ENCODE peak calls at places on chromosomes 5 and 9, in eight cellular contexts. N is effector memory CD8-positive, alpha-beta T cell; K is HS-5; A is germinal center; Z is activated T-cell treated with anti-CD3 and anti-CD28 coated beads, Interleukin-2, amount 50 U/mL, for 24 hours; P is sciatic nerve; G is SHP77 treated with DMSO at 0.1 percent for 48 hours; D is NCI-H1105 treated with DMSO at 0.1 percent for 48 hours. C is an unnamed sample.

GRCh38 chr5:10756539-10756938 is 4.5 kb downstream of the DAP start:
- DNase-seq in N (no peak), K (peak), A (no peak), Z (no peak), P (no peak), G (no peak), D (no peak), C (no peak)

GRCh38 chr5:131630963-131631350 is 4.1 kb downstream of the RAPGEF6 start:
- DNase-seq in N (no peak), K (no peak), A (no peak), Z (no peak), P (no peak), G (no peak), D (no peak), C (no peak)

GRCh38 chr9:134065720-134066419 is 2.0 kb downstream of the BRD3 start:
- DNase-seq in N (peak), K (no peak), A (peak), Z (peak), P (peak), G (no peak), D (no peak), C (peak)

GRCh38 chr9:38642951-38643350 is 22.6 kb upstream of the ANKRD18A start:
- DNase-seq in N (no peak), K (no peak), A (no peak), Z (no peak), P (no peak), G (no peak), D (no peak), C (no peak)

GRCh38 chr5:176778921-176779465 is 31.4 kb upstream of the UNC5A start:
- DNase-seq in N (no peak), K (no peak), A (no peak), Z (peak), P (peak), G (no peak), D (no peak), C (no peak)

GRCh38 chr9:96130970-96131369 is 171.0 kb downstream of the HSD17B3 start:
- DNase-seq in N (no peak), K (no peak), A (no peak), Z (no peak), P (no peak), G (no peak), D (no peak), C (no peak)

GRCh38 chr5:151751091-151751490 is 7.3 kb downstream of the ATOX1 start:
- DNase-seq in N (no peak), K (no peak), A (no peak), Z (no peak), P (no peak), G (no peak), D (no peak), C (no peak)

GRCh38 chr5:112317866-112318265 is 101.2 kb downstream of the EPB41L4A start:
- DNase-seq in N (no peak), K (no peak), A (no peak), Z (no peak), P (no peak), G (no peak), D (no peak), C (no peak)

GRCh38 chr5:33313150-33313549 is 127.6 kb upstream of the TARS1 start:
- DNase-seq in N (no peak), K (peak), A (no peak), Z (no peak), P (no peak), G (peak), D (no peak), C (no peak)

GRCh38 chr9:73183917-73184861 is 32.5 kb downstream of the ANXA1 start:
- DNase-seq in N (no peak), K (no peak), A (peak), Z (no peak), P (no peak), G (no peak), D (peak), C (no peak)

GRCh38 chr9:32434892-32435291 is 50.4 kb downstream of the ACO1 start:
- DNase-seq in N (no peak), K (no peak), A (no peak), Z (no peak), P (no peak), G (no peak), D (no peak), C (no peak)

GRCh38 chr9:114156658-114157421 is 1.5 kb downstream of the COL27A1 start:
- DNase-seq in N (no peak), K (no peak), A (no peak), Z (peak), P (peak), G (no peak), D (no peak), C (no peak)

GRCh38 chr9:22005700-22006605 is 3.2 kb downstream of the CDKN2B start:
- DNase-seq in N (no peak), K (no peak), A (no peak), Z (no peak), P (no peak), G (no peak), D (no peak), C (no peak)

GRCh38 chr9:123354806-123355508 is 1.0 kb upstream of the CRB2 start:
- DNase-seq in N (no peak), K (no peak), A (no peak), Z (no peak), P (no peak), G (no peak), D (no peak), C (no peak)

GRCh38 chr5:144024601-144025000 is 145.9 kb downstream of the YIPF5 start:
- DNase-seq in N (no peak), K (no peak), A (no peak), Z (no peak), P (no peak), G (no peak), D (no peak), C (no peak)

GRCh38 chr5:122493091-122493775 is 181.2 kb downstream of the SNCAIP start:
- DNase-seq in N (no peak), K (no peak), A (no peak), Z (no peak), P (no peak), G (no peak), D (peak), C (no peak)

GRCh38 chr5:176906126-176906525 is 7.0 kb upstream of the HK3 start:
- DNase-seq in N (no peak), K (no peak), A (no peak), Z (no peak), P (no peak), G (no peak), D (no peak), C (no peak)

GRCh38 chr5:135246923-135247795 is 151.9 kb downstream of the MACROH2A1 start:
- DNase-seq in N (no peak), K (peak), A (no peak), Z (peak), P (peak), G (no peak), D (no peak), C (peak)

GRCh38 chr9:77277719-77278118 is 100.4 kb downstream of the VPS13A start:
- DNase-seq in N (no peak), K (no peak), A (no peak), Z (no peak), P (no peak), G (no peak), D (no peak), C (no peak)

GRCh38 chr5:142472306-142472951 is 147.6 kb upstream of the SPRY4 start:
- DNase-seq in N (no peak), K (peak), A (no peak), Z (peak), P (no peak), G (no peak), D (no peak), C (no peak)

GRCh38 chr5:135072357-135073247 is 38.6 kb upstream of the PITX1 start:
- DNase-seq in N (no peak), K (no peak), A (no peak), Z (peak), P (peak), G (no peak), D (no peak), C (no peak)

GRCh38 chr5:55625603-55625875 is 86.6 kb downstream of the SLC38A9 start:
- DNase-seq in N (no peak), K (no peak), A (no peak), Z (no peak), P (no peak), G (no peak), D (no peak), C (no peak)

GRCh38 chr5:176540476-176540899 is 3.3 kb upstream of the RNF44 start:
- DNase-seq in N (no peak), K (no peak), A (no peak), Z (no peak), P (no peak), G (no peak), D (no peak), C (no peak)

GRCh38 chr5:14296533-14297331 is 153.6 kb downstream of the TRIO start:
- DNase-seq in N (no peak), K (no peak), A (no peak), Z (no peak), P (no peak), G (no peak), D (no peak), C (no peak)

GRCh38 chr9:114431003-114431402 is 43.2 kb upstream of the AKNA start:
- DNase-seq in N (no peak), K (no peak), A (no peak), Z (no peak), P (no peak), G (no peak), D (no peak), C (peak)

GRCh38 chr5:124865603-124866354 is 119.3 kb upstream of the ZNF608 start:
- DNase-seq in N (no peak), K (no peak), A (no peak), Z (no peak), P (no peak), G (no peak), D (no peak), C (no peak)

GRCh38 chr5:123916331-123917121 is 404.5 kb downstream of the CSNK1G3 start:
- DNase-seq in N (no peak), K (peak), A (no peak), Z (no peak), P (no peak), G (no peak), D (peak), C (no peak)

GRCh38 chr5:98905857-98906688 is 22.7 kb downstream of the CHD1 start:
- DNase-seq in N (no peak), K (no peak), A (peak), Z (no peak), P (no peak), G (no peak), D (peak), C (no peak)

GRCh38 chr9:16417101-16417500 is 453.4 kb downstream of the BNC2 start:
- DNase-seq in N (no peak), K (no peak), A (no peak), Z (no peak), P (no peak), G (no peak), D (peak), C (no peak)

GRCh38 chr5:111731638-111732037 is 25.4 kb downstream of the NREP start:
- DNase-seq in N (no peak), K (no peak), A (no peak), Z (no peak), P (no peak), G (no peak), D (no peak), C (no peak)

GRCh38 chr9:111621895-111622480 is 9.1 kb upstream of the DNAJC25 start:
- DNase-seq in N (peak), K (no peak), A (peak), Z (no peak), P (no peak), G (no peak), D (no peak), C (no peak)

GRCh38 chr5:60023255-60023654 is 129.7 kb upstream of the PDE4D start:
- DNase-seq in N (no peak), K (peak), A (no peak), Z (no peak), P (no peak), G (no peak), D (no peak), C (no peak)

GRCh38 chr9:18829858-18830257 is 203.2 kb downstream of the SAXO1 start:
- DNase-seq in N (no peak), K (no peak), A (no peak), Z (no peak), P (no peak), G (peak), D (peak), C (no peak)

GRCh38 chr5:24363789-24364534 is 280.8 kb downstream of the CDH10 start:
- DNase-seq in N (no peak), K (no peak), A (no peak), Z (no peak), P (no peak), G (peak), D (peak), C (no peak)

GRCh38 chr5:112196574-112196973 is 222.5 kb downstream of the EPB41L4A start:
- DNase-seq in N (no peak), K (no peak), A (no peak), Z (no peak), P (no peak), G (no peak), D (no peak), C (no peak)

GRCh38 chr5:469752-470483 is 26.9 kb downstream of the EXOC3 start:
- DNase-seq in N (no peak), K (no peak), A (no peak), Z (no peak), P (peak), G (no peak), D (no peak), C (no peak)

C was measured in activated CD4-positive, CD25-positive, alpha-beta regulatory T cell treated with anti-CD3 and anti-CD28 coated beads, Interleukin-2, amount 50 U/mL, for 72 hours.